ENCODE peak calls at places on chromosomes 3 and 15, in six cellular contexts. E is uterus; R is activated CD4-positive, alpha-beta T cell treated with anti-CD3 and anti-CD28 coated beads, Interleukin-2, amount 50 U/mL, for 24 hours; S is frontal cortex; L is germinal center; U is IMR-90. X is an unnamed sample.

GRCh38 chr3:10945683-10946287 is 46.8 kb upstream of the SLC6A1 start:
- DNase-seq in L (peak), E (peak), U (peak), S (peak), R (peak), X (no peak)

GRCh38 chr15:88912500-88912921 is 668 bp downstream of the MFGE8 start:
- DNase-seq in E (peak), R (no peak), L (no peak), S (no peak), U (no peak), X (no peak)

GRCh38 chr3:41441139-41441538 is 241.8 kb downstream of the CTNNB1 start:
- DNase-seq in L (no peak), S (no peak), U (no peak), E (no peak), R (no peak), X (no peak)

GRCh38 chr15:40995656-40996055 is 42.4 kb downstream of the CHAC1 start:
- DNase-seq in R (no peak), L (no peak), E (no peak), U (no peak), S (no peak), X (no peak)

GRCh38 chr3:53682807-53683206 is 163.4 kb downstream of the CHDH start:
- DNase-seq in E (no peak), U (no peak), R (no peak), S (no peak), L (no peak), X (no peak)

GRCh38 chr3:66593978-66594377 is 93.2 kb upstream of the LRIG1 start:
- DNase-seq in R (no peak), S (no peak), L (no peak), E (no peak), U (peak), X (no peak)

GRCh38 chr3:122415762-122416654 is at the start of gene WDR5B:
- DNase-seq in U (peak), L (peak), R (peak), S (peak), E (peak), X (peak)

GRCh38 chr15:72481015-72481659 is 7.0 kb downstream of the ARIH1 start:
- DNase-seq in R (no peak), L (no peak), E (no peak), U (no peak), S (no peak), X (no peak)

GRCh38 chr15:43423793-43424192 is 52.9 kb downstream of the TUBGCP4 start:
- DNase-seq in E (no peak), R (no peak), L (no peak), S (no peak), U (peak), X (no peak)

GRCh38 chr3:144257381-144257780 is 285.8 kb downstream of the DIPK2A start:
- DNase-seq in L (no peak), S (no peak), E (no peak), U (no peak), R (no peak), X (no peak)

GRCh38 chr3:468172-468571 is 271.6 kb downstream of the CHL1 start:
- DNase-seq in U (no peak), R (no peak), E (no peak), L (peak), S (no peak), X (no peak)